ENCODE peak calls at places on chromosomes 2 and 18, in six cellular contexts. H is sigmoid colon, F is cardiac muscle cell, B is psoas muscle, U is lower lobe of right lung, N is PC-3. Q is an unnamed sample.

GRCh38 chr2:231259104-231259503 is 60.7 kb downstream of the ARMC9 start:
- DNase-seq in H (no peak), N (no peak), U (no peak), F (no peak), B (no peak), Q (no peak)

GRCh38 chr2:128606837-128607236 is 288.2 kb upstream of the HS6ST1 start:
- DNase-seq in U (peak; percentile 25), B (no peak), F (no peak), N (no peak), H (peak; percentile 30), Q (no peak)

GRCh38 chr2:114424699-114425098 is 17.7 kb upstream of the DPP10 start:
- DNase-seq in U (no peak), N (no peak), F (no peak), H (no peak), B (no peak), Q (no peak)

GRCh38 chr18:45745817-45746461 is 22.0 kb downstream of the SLC14A1 start:
- DNase-seq in U (no peak), F (no peak), N (no peak), H (no peak), B (no peak), Q (no peak)

GRCh38 chr2:65055427-65056214 is 595 bp upstream of the CEP68 start:
- DNase-seq in B (no peak), N (no peak), U (peak; percentile 80), H (no peak), F (no peak), Q (peak; percentile 79)

GRCh38 chr2:40516604-40517003 is 64.7 kb upstream of the SLC8A1 start:
- DNase-seq in N (no peak), H (no peak), B (no peak), F (no peak), U (no peak), Q (no peak)

GRCh38 chr18:37403100-37403781 is 162.4 kb downstream of the CELF4 start:
- DNase-seq in N (peak; percentile 17), F (peak; percentile 77), H (no peak), U (no peak), B (peak; percentile 36), Q (peak; percentile 46)

GRCh38 chr2:152950125-152950524 is 231.7 kb downstream of the ARL6IP6 start:
- DNase-seq in B (no peak), N (peak; percentile 23), F (peak; percentile 74), U (no peak), H (no peak), Q (no peak)

GRCh38 chr2:165909466-165909865 is 44.1 kb downstream of the TTC21B start:
- DNase-seq in U (no peak), B (no peak), H (no peak), F (no peak), N (peak; percentile 56), Q (no peak)

GRCh38 chr18:75107196-75107930 is 101.6 kb downstream of the PTGR3 start:
- DNase-seq in N (no peak), F (no peak), U (no peak), H (no peak), B (no peak), Q (no peak)

GRCh38 chr2:182368446-182368845 is 58.4 kb downstream of the PDE1A start:
- DNase-seq in H (no peak), N (no peak), B (no peak), F (no peak), U (no peak), Q (no peak)

GRCh38 chr2:127695491-127696472 is 5.5 kb upstream of the SFT2D3 start:
- DNase-seq in F (peak; percentile 88), U (no peak), H (peak; percentile 87), N (peak; percentile 76), B (peak; percentile 70), Q (peak; percentile 75)

GRCh38 chr2:43210467-43211303 is 15.7 kb downstream of the ZFP36L2 start:
- DNase-seq in B (peak; percentile 65), H (peak; percentile 82), F (no peak), U (peak; percentile 82), N (no peak), Q (peak; percentile 23)

GRCh38 chr2:201366166-201366565 is 9.0 kb upstream of the FLACC1 start:
- DNase-seq in H (no peak), B (no peak), U (no peak), F (no peak), N (no peak), Q (no peak)

GRCh38 chr2:11123856-11124759 is 31.2 kb upstream of the SLC66A3 start:
- DNase-seq in H (no peak), U (peak; percentile 65), F (peak; percentile 75), N (peak; percentile 85), B (peak; percentile 49), Q (peak; percentile 87)

GRCh38 chr2:205913668-205914067 is 172.3 kb downstream of the INO80D start:
- DNase-seq in F (no peak), U (no peak), H (no peak), B (no peak), N (no peak), Q (no peak)

GRCh38 chr2:237048595-237048994 is 37.1 kb upstream of the COPS8 start:
- DNase-seq in H (no peak), F (no peak), U (no peak), B (no peak), N (no peak), Q (no peak)

DNA sequence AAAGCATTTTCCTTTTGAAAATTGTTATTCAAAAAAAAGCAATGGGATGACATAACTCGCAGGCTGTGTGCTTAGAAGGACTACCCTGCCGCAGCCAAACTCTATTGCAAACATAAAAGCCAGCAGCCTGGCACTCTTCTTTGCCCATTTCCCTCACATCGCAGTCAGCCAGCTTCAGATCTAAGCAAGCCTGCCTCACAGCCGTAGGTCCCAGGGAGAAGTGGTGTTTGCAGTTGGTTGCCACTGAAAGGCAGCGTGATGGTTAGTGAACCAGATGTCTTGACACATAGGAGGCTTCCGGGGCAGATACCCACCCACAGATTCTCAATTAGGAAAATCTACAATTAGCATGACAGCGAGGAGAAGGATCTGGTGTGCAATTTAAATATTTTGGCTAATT is 655.2 kb downstream of the RNF144A start:
- DNase-seq in B (no peak), H (no peak), F (no peak), N (no peak), U (no peak), Q (no peak)
- H3K27me3 ChIP-seq in B (no peaks in the 10 kb centered on the region), H (no peaks in the 10 kb centered on the region), F (no peaks in the 10 kb centered on the region), N (no peaks in the 10 kb centered on the region), U (no peaks in the 10 kb centered on the region), Q (no peaks in the 10 kb centered on the region)

GRCh38 chr2:68907923-68908253 is 36.7 kb upstream of the BMP10 start:
- DNase-seq in F (no peak), N (no peak), B (no peak), U (no peak), H (no peak), Q (no peak)
- H3K4me3 ChIP-seq in F (no peak overlapping the region), N (no peak overlapping the region), B (no peak overlapping the region), U (no peak overlapping the region), H (no peak overlapping the region), Q (no peak overlapping the region)

GRCh38 chr2:239965318-239965717 is 59.8 kb downstream of the NDUFA10 start:
- DNase-seq in B (no peak), N (no peak), U (no peak), H (peak; percentile 60), F (no peak), Q (no peak)
- H3K36me3 ChIP-seq in B (peaks cover 10% of the 10 kb centered on the region), N (peaks cover 29% of the 10 kb centered on the region), U (peaks cover 90% of the 10 kb centered on the region), H (peaks cover 41% of the 10 kb centered on the region), F (peaks cover 17% of the 10 kb centered on the region), Q (peaks cover 4% of the 10 kb centered on the region)

DNA sequence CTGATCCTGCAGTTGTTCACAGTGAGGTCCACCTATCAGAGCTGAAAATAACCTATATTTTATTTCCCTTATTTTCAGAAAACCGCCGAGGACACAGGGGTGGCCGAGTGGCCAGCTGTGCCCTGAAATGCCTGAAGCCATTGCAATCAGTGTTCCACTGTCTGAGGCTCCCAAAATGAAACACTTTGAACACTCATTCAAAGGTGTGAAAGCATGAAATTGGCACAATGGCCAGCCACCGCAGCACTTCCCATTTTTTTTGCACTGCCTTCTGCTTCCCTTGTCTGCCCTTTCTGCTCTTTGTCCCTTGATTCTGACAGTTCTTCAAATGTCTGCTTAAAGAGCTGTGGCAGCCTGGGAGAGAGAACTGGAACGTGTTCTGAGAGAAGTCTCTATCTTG is 1127.5 kb upstream of the CELF4 start:
- DNase-seq in U (no peak), F (peak; percentile 11), H (no peak), B (no peak), N (no peak), Q (no peak)
- H3K27me3 ChIP-seq in U (no peaks in the 10 kb centered on the region), F (no peaks in the 10 kb centered on the region), H (no peaks in the 10 kb centered on the region), B (no peaks in the 10 kb centered on the region), N (no peaks in the 10 kb centered on the region), Q (no peaks in the 10 kb centered on the region)

GRCh38 chr18:3604260-3604625 is 154.3 kb downstream of the TGIF1 start:
- DNase-seq in B (no peak), H (no peak), F (no peak), U (no peak), N (no peak), Q (no peak)
- H3K4me3 ChIP-seq in B (peak overlapping the region; percentile 62), H (peak overlapping the region; percentile 45), F (peak overlapping the region; percentile 29), U (peak overlapping the region; percentile 43), N (peak overlapping the region; percentile 70), Q (no peak overlapping the region)

GRCh38 chr2:30240162-30240696 is 8.9 kb downstream of the LBH start:
- DNase-seq in N (no peak), H (no peak), B (no peak), F (no peak), U (no peak), Q (no peak)
- H3K36me3 ChIP-seq in N (no peaks in the 10 kb centered on the region), H (no peaks in the 10 kb centered on the region), B (no peaks in the 10 kb centered on the region), F (peaks cover 67% of the 10 kb centered on the region), U (peaks cover 14% of the 10 kb centered on the region), Q (no peaks in the 10 kb centered on the region)

DNA sequence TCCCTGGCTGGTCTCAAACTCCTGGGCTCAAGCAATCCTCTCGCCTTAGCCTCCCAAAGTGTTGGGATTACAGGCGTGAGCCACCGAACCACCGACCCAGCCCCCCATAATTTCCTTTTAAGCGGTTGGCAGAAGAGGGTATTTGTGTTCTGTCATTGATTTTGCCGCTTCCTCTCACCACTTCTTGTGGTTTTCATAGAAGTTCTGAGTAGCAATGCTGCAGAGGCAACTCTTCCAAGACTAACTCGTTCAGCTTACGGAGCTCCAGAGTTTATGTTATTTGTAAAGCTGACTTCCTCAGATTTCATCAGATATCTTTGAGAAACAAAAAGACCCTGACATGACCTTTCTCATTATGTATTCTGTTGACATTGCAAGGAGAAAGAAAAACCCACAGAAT is 261.4 kb upstream of the KCNJ3 start:
- DNase-seq in U (no peak), B (no peak), N (no peak), H (no peak), F (no peak), Q (no peak)
- H3K27me3 ChIP-seq in U (no peaks in the 10 kb centered on the region), B (no peaks in the 10 kb centered on the region), N (no peaks in the 10 kb centered on the region), H (no peaks in the 10 kb centered on the region), F (no peaks in the 10 kb centered on the region), Q (no peaks in the 10 kb centered on the region)